ENCODE peak calls at places on chromosomes 3 and 15, in ten cellular contexts. W is KBM-7; V is amniotic stem cell; L is central memory CD4-positive, alpha-beta T cell; B is KG1; K is OCI-LY7; G is stromal cell of bone marrow; N is activated CD4-positive, alpha-beta T cell treated with anti-CD3 and anti-CD28 coated beads for 36 hours; Z is B cell; E is NCI-H2029 treated with DMSO at 0.1 percent for 48 hours. S is an unnamed sample.

GRCh38 chr3:52798978-52799476 is 4.4 kb downstream of the ITIH3 start:
- DNase-seq in W (peak; percentile 32), V (no peak), L (peak; percentile 8), B (no peak), K (peak; percentile 41), G (no peak), N (peak; percentile 51), Z (peak; percentile 38), E (no peak), S (no peak)

GRCh38 chr15:84657748-84658079 is 285 bp downstream of the NMB start:
- DNase-seq in W (no peak), V (no peak), L (no peak), B (no peak), K (no peak), G (no peak), N (no peak), Z (no peak), E (no peak), S (no peak)

GRCh38 chr15:59191855-59192237 is 14.8 kb upstream of the LDHAL6B start:
- DNase-seq in W (no peak), V (peak; percentile 83), L (no peak), B (no peak), K (no peak), G (peak; percentile 95), N (no peak), Z (no peak), E (no peak), S (peak; percentile 9)

GRCh38 chr3:40262331-40262730 is 47.2 kb upstream of the EIF1B start:
- DNase-seq in W (no peak), V (no peak), L (no peak), B (no peak), K (no peak), G (no peak), N (no peak), Z (no peak), E (no peak), S (no peak)

GRCh38 chr15:101308604-101309435 is 13.8 kb upstream of the SNRPA1 start:
- DNase-seq in W (no peak), V (no peak), L (no peak), B (no peak), K (no peak), G (no peak), N (no peak), Z (no peak), E (no peak), S (no peak)

GRCh38 chr15:84575493-84575892 is 25.3 kb upstream of the ZSCAN2 start:
- DNase-seq in W (no peak), V (no peak), L (no peak), B (no peak), K (no peak), G (no peak), N (no peak), Z (no peak), E (no peak), S (no peak)

GRCh38 chr15:60351066-60351465 is 46.7 kb downstream of the ANXA2 start:
- DNase-seq in W (no peak), V (no peak), L (no peak), B (no peak), K (no peak), G (no peak), N (no peak), Z (no peak), E (peak; percentile 70), S (no peak)

GRCh38 chr3:8739757-8740508 is 6.3 kb downstream of the CAV3 start:
- DNase-seq in W (no peak), V (no peak), L (no peak), B (no peak), K (no peak), G (no peak), N (peak; percentile 11), Z (no peak), E (no peak), S (no peak)

GRCh38 chr3:126827121-126827520 is 123.1 kb downstream of the CHCHD6 start:
- DNase-seq in W (no peak), V (no peak), L (no peak), B (no peak), K (no peak), G (peak; percentile 93), N (no peak), Z (no peak), E (no peak), S (no peak)

GRCh38 chr3:158152186-158152585 is 42.3 kb downstream of the RSRC1 start:
- DNase-seq in W (no peak), V (no peak), L (no peak), B (no peak), K (no peak), G (peak; percentile 37), N (peak; percentile 7), Z (no peak), E (no peak), S (no peak)

GRCh38 chr15:24955549-24955929 is 752 bp downstream of the SNRPN start:
- DNase-seq in W (no peak), V (no peak), L (no peak), B (no peak), K (no peak), G (no peak), N (peak; percentile 35), Z (peak; percentile 37), E (no peak), S (no peak)

GRCh38 chr15:67147410-67147949 is 82.1 kb downstream of the SMAD3 start:
- DNase-seq in W (no peak), V (no peak), L (no peak), B (no peak), K (no peak), G (no peak), N (no peak), Z (no peak), E (no peak), S (no peak)

GRCh38 chr15:101295607-101296225 is 668 bp upstream of the SNRPA1 start:
- DNase-seq in W (no peak), V (peak; percentile 27), L (no peak), B (no peak), K (no peak), G (no peak), N (no peak), Z (no peak), E (no peak), S (peak; percentile 5)

GRCh38 chr15:101293122-101293521 is 1.9 kb downstream of the SNRPA1 start:
- DNase-seq in W (peak; percentile 7), V (no peak), L (no peak), B (no peak), K (peak; percentile 65), G (no peak), N (no peak), Z (peak; percentile 45), E (no peak), S (no peak)

GRCh38 chr15:56934269-56934668 is 15.8 kb downstream of the TCF12 start:
- DNase-seq in W (no peak), V (no peak), L (no peak), B (no peak), K (no peak), G (no peak), N (no peak), Z (no peak), E (no peak), S (no peak)

GRCh38 chr3:144362126-144362525 is 390.5 kb downstream of the DIPK2A start:
- DNase-seq in W (no peak), V (no peak), L (no peak), B (no peak), K (no peak), G (peak; percentile 6), N (no peak), Z (no peak), E (no peak), S (no peak)

S was measured in MV-4-11.